ENCODE peak calls at places on chromosomes 3 and 15, in four cellular contexts. Q is IMR-90, S is sigmoid colon, W is right atrium auricular region. E is an unnamed sample.
A peak's percentile ranks its signal among the peaks of the same experiment; 100 is the strongest.

GRCh38 chr15:78131295-78132021 is at the start of gene CIB2:
- DNase-seq in S (peak; percentile 84), W (no peak), Q (peak; percentile 41), E (no peak)

GRCh38 chr3:8593022-8593817 is 51.4 kb downstream of the SSUH2 start:
- DNase-seq in W (no peak), Q (peak; percentile 16), S (no peak), E (no peak)

GRCh38 chr15:45644437-45644836 is 9.6 kb downstream of the SQOR start:
- DNase-seq in W (no peak), S (no peak), Q (no peak), E (peak; percentile 47)

GRCh38 chr3:15899438-15899837 is 101.7 kb upstream of the ANKRD28 start:
- DNase-seq in Q (peak; percentile 85), S (no peak), W (no peak), E (peak; percentile 69)

GRCh38 chr3:123719785-123720531 is 135.1 kb upstream of the HACD2 start:
- DNase-seq in W (peak; percentile 66), Q (no peak), S (peak; percentile 96), E (peak; percentile 21)

GRCh38 chr15:57060799-57061198 is 142.4 kb downstream of the TCF12 start:
- DNase-seq in S (no peak), W (no peak), Q (peak; percentile 89), E (peak; percentile 81)

GRCh38 chr3:35645189-35645588 is 5.9 kb downstream of the ARPP21 start:
- DNase-seq in S (no peak), Q (no peak), W (no peak), E (no peak)

GRCh38 chr15:78564743-78565096 is 600 bp upstream of the CHRNA5 start:
- DNase-seq in W (no peak), S (no peak), Q (no peak), E (no peak)

GRCh38 chr3:192445768-192446644 is 281.3 kb downstream of the FGF12 start:
- DNase-seq in S (no peak), Q (no peak), W (no peak), E (no peak)

GRCh38 chr3:71991051-71991450 is 206.1 kb upstream of the PROK2 start:
- DNase-seq in S (no peak), Q (peak; percentile 10), W (no peak), E (no peak)

GRCh38 chr3:189056612-189057352 is 115.0 kb upstream of the TPRG1 start:
- DNase-seq in W (no peak), S (no peak), Q (no peak), E (no peak)

GRCh38 chr3:151537751-151538150 is 76.9 kb upstream of the IGSF10 start:
- DNase-seq in W (no peak), S (no peak), Q (peak; percentile 13), E (peak; percentile 27)

GRCh38 chr3:28668377-28668721 is 319.7 kb upstream of the AZI2 start:
- DNase-seq in W (no peak), S (no peak), Q (no peak), E (no peak)

GRCh38 chr3:59251899-59252298 is 202.1 kb upstream of the CFAP20DC start:
- DNase-seq in W (no peak), Q (peak; percentile 20), S (no peak), E (peak; percentile 51)

GRCh38 chr15:76973362-76973743 is 21.6 kb upstream of the PSTPIP1 start:
- DNase-seq in S (no peak), W (no peak), Q (peak; percentile 20), E (no peak)

GRCh38 chr3:155984791-155985417 is 114.5 kb downstream of the GMPS start:
- DNase-seq in S (no peak), Q (no peak), W (no peak), E (no peak)

GRCh38 chr3:44045476-44046275 is 196.0 kb upstream of the TOPAZ1 start:
- DNase-seq in W (peak; percentile 53), Q (no peak), S (no peak), E (no peak)

E was measured in bronchial epithelial cell.